ENCODE peak calls at places on chromosomes 4 and X, in five cellular contexts. L is cardiac septum; W is CD4-positive, alpha-beta T cell; O is choroid plexus epithelial cell; J is Calu3. X is an unnamed sample.

GRCh38 chr4:67091668-67092067 is 453.6 kb downstream of the CENPC start:
- DNase-seq in L (no peak), W (no peak), O (no peak), J (no peak), X (no peak)

GRCh38 chr4:3179126-3179706 is 69.7 kb upstream of the MSANTD1 start:
- DNase-seq in L (no peak), W (no peak), O (peak), J (no peak), X (peak)

GRCh38 chr4:4969298-4969697 is 50.0 kb downstream of the CYTL1 start:
- DNase-seq in L (no peak), W (no peak), O (no peak), J (no peak), X (no peak)

GRCh38 chr4:80568891-80569290 is 233.4 kb downstream of the CFAP299 start:
- DNase-seq in L (no peak), W (no peak), O (no peak), J (no peak), X (no peak)

GRCh38 chr4:100609810-100610209 is 92.0 kb upstream of the EMCN start:
- DNase-seq in L (no peak), W (no peak), O (no peak), J (no peak), X (no peak)

GRCh38 chr4:136371231-136371630 is 1161.1 kb downstream of the PCDH18 start:
- DNase-seq in L (no peak), W (no peak), O (no peak), J (no peak), X (no peak)

GRCh38 chrX:16112428-16112827 is 10.9 kb upstream of the GRPR start:
- DNase-seq in L (no peak), W (no peak), O (peak), J (no peak), X (no peak)

GRCh38 chr4:153471691-153472080 is 5.5 kb downstream of the TMEM131L start:
- DNase-seq in L (no peak), W (no peak), O (no peak), J (no peak), X (no peak)

GRCh38 chr4:122826596-122827257 is at the start of gene FGF2:
- DNase-seq in L (no peak), W (no peak), O (peak), J (peak), X (peak)

GRCh38 chrX:131068945-131069719 is 11.0 kb downstream of the ARHGAP36 start:
- DNase-seq in L (no peak), W (no peak), O (peak), J (no peak), X (peak)

X was measured in Caco-2.